ENCODE peak calls at places on chromosomes 11 and 22, in four cellular contexts. N is HEK293T; R is naive thymus-derived CD4-positive, alpha-beta T cell; P is ovary. Z is an unnamed sample.
A peak's percentile ranks its signal among the peaks of the same experiment; 100 is the strongest.

GRCh38 chr22:17096095-17096494 is 11.3 kb downstream of the IL17RA start:
- DNase-seq in N (no peak), P (no peak), R (no peak), Z (no peak)

GRCh38 chr11:71458146-71459070 is 5.4 kb downstream of the NADSYN1 start:
- DNase-seq in P (no peak), N (no peak), R (no peak), Z (no peak)

GRCh38 chr11:111694851-111695250 is 71.3 kb downstream of the PPP2R1B start:
- DNase-seq in R (no peak), N (peak; percentile 10), P (no peak), Z (no peak)

GRCh38 chr22:36740716-36741115 is 35.2 kb downstream of the IFT27 start:
- DNase-seq in R (no peak), P (no peak), N (no peak), Z (no peak)

GRCh38 chr11:12232819-12233601 is 122.6 kb downstream of the MICAL2 start:
- DNase-seq in R (no peak), P (no peak), N (no peak), Z (no peak)

GRCh38 chr22:49724893-49725489 is 102.7 kb downstream of the BRD1 start:
- DNase-seq in N (peak; percentile 86), P (peak; percentile 37), R (peak; percentile 67), Z (peak; percentile 84)

GRCh38 chr11:111452146-111452545 is 60.0 kb downstream of the BTG4 start:
- DNase-seq in N (no peak), R (no peak), P (no peak), Z (no peak)

GRCh38 chr11:45091563-45092392 is 54.7 kb upstream of the PRDM11 start:
- DNase-seq in R (no peak), P (no peak), N (no peak), Z (no peak)

GRCh38 chr22:47082505-47082904 is 320.1 kb downstream of the TBC1D22A start:
- DNase-seq in P (no peak), N (no peak), R (no peak), Z (no peak)

GRCh38 chr11:4095509-4096230 is 1.1 kb downstream of the RRM1 start:
- DNase-seq in N (no peak), P (no peak), R (peak; percentile 13), Z (no peak)

GRCh38 chr22:24418786-24419479 is 8.5 kb upstream of the ADORA2A start:
- DNase-seq in R (no peak), N (no peak), P (no peak), Z (no peak)

GRCh38 chr22:42297778-42298177 is 27.3 kb upstream of the TCF20 start:
- DNase-seq in P (no peak), N (no peak), R (no peak), Z (no peak)

GRCh38 chr22:46593211-46593676 is 26.9 kb upstream of the GRAMD4 start:
- DNase-seq in R (no peak), N (no peak), P (no peak), Z (no peak)

GRCh38 chr11:77038825-77039326 is 4.7 kb downstream of the B3GNT6 start:
- DNase-seq in N (no peak), R (no peak), P (no peak), Z (no peak)

GRCh38 chr22:37126383-37126782 is 16.9 kb upstream of the TMPRSS6 start:
- DNase-seq in P (no peak), R (no peak), N (no peak), Z (no peak)

GRCh38 chr22:24554316-24555159 is at the start of gene GUCD1:
- DNase-seq in N (peak; percentile 33), R (peak; percentile 19), P (no peak), Z (no peak)

GRCh38 chr11:113587318-113587739 is 112.1 kb upstream of the DRD2 start:
- DNase-seq in N (no peak), R (no peak), P (no peak), Z (no peak)